ENCODE peak calls at places on chromosome 6, in seven cellular contexts. One of them, this sample, is unnamed.

GRCh38 chr6:11500008-11500407 is 37.5 kb upstream of the TMEM170B start:
- DNase-seq in HTR-8/SVneo: peak
- DNase-seq in HS-27A: no peak
- DNase-seq in AG10803: peak
- DNase-seq in iPS-NIHi11: no peak
- DNase-seq in hippocampal formation: no peak
- DNase-seq in CD4-positive, alpha-beta T cell: no peak
- DNase-seq in this sample: peak

GRCh38 chr6:26592649-26593048 is 4.1 kb upstream of the ABT1 start:
- DNase-seq in CD4-positive, alpha-beta T cell: no peak
- DNase-seq in iPS-NIHi11: no peak
- DNase-seq in hippocampal formation: no peak
- DNase-seq in AG10803: peak
- DNase-seq in HS-27A: no peak
- DNase-seq in HTR-8/SVneo: no peak
- DNase-seq in this sample: peak

GRCh38 chr6:133977983-133978895 is 25.2 kb downstream of the TBPL1 start:
- DNase-seq in HS-27A: peak
- DNase-seq in hippocampal formation: no peak
- DNase-seq in HTR-8/SVneo: peak
- DNase-seq in CD4-positive, alpha-beta T cell: no peak
- DNase-seq in iPS-NIHi11: no peak
- DNase-seq in AG10803: peak
- DNase-seq in this sample: peak

GRCh38 chr6:44072452-44072958 is 54.7 kb downstream of the MRPL14 start:
- DNase-seq in iPS-NIHi11: no peak
- DNase-seq in AG10803: no peak
- DNase-seq in HTR-8/SVneo: no peak
- DNase-seq in CD4-positive, alpha-beta T cell: no peak
- DNase-seq in HS-27A: no peak
- DNase-seq in hippocampal formation: no peak
- DNase-seq in this sample: no peak

GRCh38 chr6:157877573-157878011 is 54.5 kb downstream of the SNX9 start:
- DNase-seq in CD4-positive, alpha-beta T cell: no peak
- DNase-seq in HS-27A: no peak
- DNase-seq in iPS-NIHi11: no peak
- DNase-seq in hippocampal formation: no peak
- DNase-seq in AG10803: no peak
- DNase-seq in HTR-8/SVneo: no peak
- DNase-seq in this sample: no peak

GRCh38 chr6:131755597-131755996 is 44.8 kb upstream of the CTAGE9 start:
- DNase-seq in HTR-8/SVneo: no peak
- DNase-seq in hippocampal formation: no peak
- DNase-seq in iPS-NIHi11: no peak
- DNase-seq in AG10803: peak
- DNase-seq in CD4-positive, alpha-beta T cell: no peak
- DNase-seq in HS-27A: peak
- DNase-seq in this sample: peak

GRCh38 chr6:143601501-143601900 is 76.3 kb upstream of the PHACTR2 start:
- DNase-seq in iPS-NIHi11: no peak
- DNase-seq in HTR-8/SVneo: no peak
- DNase-seq in hippocampal formation: no peak
- DNase-seq in CD4-positive, alpha-beta T cell: no peak
- DNase-seq in HS-27A: no peak
- DNase-seq in AG10803: peak
- DNase-seq in this sample: no peak

GRCh38 chr6:45001663-45002062 is 326.5 kb upstream of the RUNX2 start:
- DNase-seq in HTR-8/SVneo: no peak
- DNase-seq in AG10803: peak
- DNase-seq in CD4-positive, alpha-beta T cell: no peak
- DNase-seq in HS-27A: no peak
- DNase-seq in iPS-NIHi11: no peak
- DNase-seq in hippocampal formation: no peak
- DNase-seq in this sample: no peak

GRCh38 chr6:145948328-145948727 is 15.8 kb downstream of the SHPRH start:
- DNase-seq in iPS-NIHi11: no peak
- DNase-seq in HTR-8/SVneo: no peak
- DNase-seq in hippocampal formation: no peak
- DNase-seq in HS-27A: no peak
- DNase-seq in CD4-positive, alpha-beta T cell: no peak
- DNase-seq in AG10803: peak
- DNase-seq in this sample: no peak